ENCODE peak calls at places on chromosomes 2 and 18, in eight cellular contexts. H is neural progenitor cell; E is IMR-90; Q is neuronal stem cell; N is PC-3; I is lower lobe of right lung; A is upper lobe of right lung; K is CD4-positive, alpha-beta memory T cell. V is an unnamed sample.

GRCh38 chr2:165699931-165700330 is 94.1 kb downstream of the GALNT3 start:
- DNase-seq in H (no peak), E (no peak), Q (no peak), N (no peak), I (no peak), A (no peak), K (no peak), V (no peak)

GRCh38 chr2:62774555-62775366 is 69.2 kb downstream of the EHBP1 start:
- DNase-seq in H (peak; percentile 21), E (peak; percentile 63), Q (peak; percentile 21), N (peak; percentile 80), I (no peak), A (no peak), K (peak; percentile 42), V (peak; percentile 50)

GRCh38 chr2:27428978-27429541 is 629 bp downstream of the NRBP1 start:
- DNase-seq in H (peak; percentile 95), E (peak; percentile 82), Q (peak; percentile 79), N (peak; percentile 86), I (peak; percentile 92), A (peak; percentile 94), K (peak; percentile 71), V (no peak)

GRCh38 chr2:230906471-230907230 is 18.4 kb downstream of the GPR55 start:
- DNase-seq in H (no peak), E (no peak), Q (no peak), N (no peak), I (no peak), A (peak; percentile 43), K (no peak), V (no peak)

GRCh38 chr2:26504002-26504401 is 26.1 kb upstream of the OTOF start:
- DNase-seq in H (no peak), E (no peak), Q (no peak), N (no peak), I (no peak), A (no peak), K (no peak), V (no peak)

GRCh38 chr18:48949606-48950535 is 894 bp downstream of the SMAD7 start:
- DNase-seq in H (peak; percentile 81), E (peak; percentile 60), Q (peak; percentile 60), N (peak; percentile 37), I (peak; percentile 72), A (peak; percentile 85), K (peak; percentile 41), V (peak; percentile 50)

GRCh38 chr2:146927080-146927714 is 917.6 kb upstream of the ACVR2A start:
- DNase-seq in H (peak; percentile 84), E (peak; percentile 31), Q (peak; percentile 48), N (peak; percentile 73), I (peak; percentile 43), A (no peak), K (no peak), V (no peak)

GRCh38 chr18:74840492-74841167 is 243.0 kb downstream of the ZNF407 start:
- DNase-seq in H (no peak), E (peak; percentile 82), Q (no peak), N (peak; percentile 81), I (no peak), A (no peak), K (no peak), V (peak; percentile 42)

GRCh38 chr2:161946489-161947107 is 127.4 kb downstream of the DPP4 start:
- DNase-seq in H (peak; percentile 9), E (peak; percentile 28), Q (peak; percentile 12), N (peak; percentile 68), I (no peak), A (no peak), K (peak; percentile 28), V (no peak)

GRCh38 chr2:110727923-110728322 is 4.5 kb upstream of the ACOXL start:
- DNase-seq in H (no peak), E (no peak), Q (no peak), N (peak; percentile 28), I (no peak), A (no peak), K (no peak), V (no peak)

GRCh38 chr18:58838165-58838860 is 26.4 kb upstream of the ZNF532 start:
- DNase-seq in H (no peak), E (no peak), Q (no peak), N (no peak), I (no peak), A (no peak), K (no peak), V (no peak)

GRCh38 chr18:51059969-51060368 is 30.0 kb downstream of the SMAD4 start:
- DNase-seq in H (no peak), E (no peak), Q (no peak), N (no peak), I (no peak), A (no peak), K (no peak), V (no peak)

GRCh38 chr2:127066942-127067341 is 40.0 kb downstream of the BIN1 start:
- DNase-seq in H (no peak), E (peak; percentile 23), Q (no peak), N (no peak), I (no peak), A (no peak), K (no peak), V (no peak)

GRCh38 chr2:127063701-127064590 is 43.0 kb downstream of the BIN1 start:
- DNase-seq in H (no peak), E (no peak), Q (no peak), N (no peak), I (no peak), A (no peak), K (no peak), V (no peak)

GRCh38 chr2:127065932-127066318 is 41.0 kb downstream of the BIN1 start:
- DNase-seq in H (no peak), E (no peak), Q (no peak), N (no peak), I (no peak), A (no peak), K (no peak), V (no peak)

GRCh38 chr2:127065299-127065931 is 41.5 kb downstream of the BIN1 start:
- DNase-seq in H (no peak), E (no peak), Q (no peak), N (no peak), I (no peak), A (no peak), K (no peak), V (no peak)

GRCh38 chr2:127064642-127065250 is 42.2 kb downstream of the BIN1 start:
- DNase-seq in H (peak; percentile 63), E (peak; percentile 97), Q (peak; percentile 52), N (peak; percentile 98), I (peak; percentile 86), A (peak; percentile 86), K (no peak), V (peak; percentile 9)
- H3K36me3 ChIP-seq in H (no peaks in the 10 kb centered on the region), E (peaks cover 35% of the 10 kb centered on the region), Q (peaks cover 9% of the 10 kb centered on the region), N (peaks cover 8% of the 10 kb centered on the region), I (peaks cover 11% of the 10 kb centered on the region), A (no peaks in the 10 kb centered on the region), K (peaks cover 42% of the 10 kb centered on the region), V (peaks cover 56% of the 10 kb centered on the region)

GRCh38 chr2:6065713-6066112 is 373.5 kb downstream of the SOX11 start:
- DNase-seq in H (no peak), E (no peak), Q (no peak), N (no peak), I (no peak), A (no peak), K (no peak), V (no peak)
- H3K9me3 ChIP-seq in H (no peaks in the 10 kb centered on the region), E (no peaks in the 10 kb centered on the region), Q (no peaks in the 10 kb centered on the region), N (peaks cover 8% of the 10 kb centered on the region), I (no peaks in the 10 kb centered on the region), A (no peaks in the 10 kb centered on the region), K (no peaks in the 10 kb centered on the region), V (no peaks in the 10 kb centered on the region)

GRCh38 chr2:65096948-65097347 is 33.0 kb downstream of the RAB1A start:
- DNase-seq in H (no peak), E (peak; percentile 65), Q (no peak), N (no peak), I (no peak), A (no peak), K (no peak), V (no peak)

GRCh38 chr2:65097844-65098243 is 32.1 kb downstream of the RAB1A start:
- DNase-seq in H (no peak), E (no peak), Q (no peak), N (no peak), I (no peak), A (no peak), K (no peak), V (no peak)

GRCh38 chr2:65101071-65101470 is 28.8 kb downstream of the RAB1A start:
- DNase-seq in H (no peak), E (no peak), Q (no peak), N (no peak), I (no peak), A (no peak), K (no peak), V (no peak)

GRCh38 chr2:65103013-65103720 is 26.7 kb downstream of the RAB1A start:
- DNase-seq in H (peak; percentile 14), E (no peak), Q (no peak), N (peak; percentile 4), I (no peak), A (no peak), K (no peak), V (no peak)

GRCh38 chr2:65098741-65099140 is 31.2 kb downstream of the RAB1A start:
- DNase-seq in H (no peak), E (no peak), Q (no peak), N (no peak), I (no peak), A (no peak), K (no peak), V (no peak)
- H3K36me3 ChIP-seq in H (peaks cover 20% of the 10 kb centered on the region), E (peaks cover 39% of the 10 kb centered on the region), Q (peaks cover 7% of the 10 kb centered on the region), N (peaks cover 57% of the 10 kb centered on the region), I (peaks cover 88% of the 10 kb centered on the region), A (peaks cover 95% of the 10 kb centered on the region), K (peaks cover 40% of the 10 kb centered on the region), V (peaks cover 65% of the 10 kb centered on the region)

DNA sequence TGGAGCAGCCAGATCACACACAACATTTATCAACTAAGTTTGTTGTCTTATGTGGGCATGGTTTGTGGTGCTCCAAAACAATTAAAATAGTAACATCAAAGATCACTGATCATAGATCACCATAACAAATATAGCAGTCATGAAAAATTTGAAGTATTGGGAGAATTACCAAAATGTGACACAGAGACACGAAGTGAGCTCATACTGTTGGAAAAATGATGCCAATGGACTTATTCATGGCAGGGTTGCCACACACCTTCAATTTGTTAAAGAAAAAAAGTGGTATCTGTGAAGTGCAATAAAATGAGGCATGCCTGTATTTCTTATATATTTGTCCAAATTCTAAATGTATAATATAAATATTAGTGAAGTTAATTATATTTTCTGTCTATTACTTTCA is 42.9 kb upstream of the CABYR start:
- DNase-seq in H (no peak), E (no peak), Q (no peak), N (no peak), I (no peak), A (no peak), K (no peak), V (no peak)
- H3K9me3 ChIP-seq in H (no peaks in the 10 kb centered on the region), E (peaks cover 8% of the 10 kb centered on the region), Q (peaks cover 9% of the 10 kb centered on the region), N (no peaks in the 10 kb centered on the region), I (peaks cover 12% of the 10 kb centered on the region), A (no peaks in the 10 kb centered on the region), K (no peaks in the 10 kb centered on the region), V (no peaks in the 10 kb centered on the region)

DNA sequence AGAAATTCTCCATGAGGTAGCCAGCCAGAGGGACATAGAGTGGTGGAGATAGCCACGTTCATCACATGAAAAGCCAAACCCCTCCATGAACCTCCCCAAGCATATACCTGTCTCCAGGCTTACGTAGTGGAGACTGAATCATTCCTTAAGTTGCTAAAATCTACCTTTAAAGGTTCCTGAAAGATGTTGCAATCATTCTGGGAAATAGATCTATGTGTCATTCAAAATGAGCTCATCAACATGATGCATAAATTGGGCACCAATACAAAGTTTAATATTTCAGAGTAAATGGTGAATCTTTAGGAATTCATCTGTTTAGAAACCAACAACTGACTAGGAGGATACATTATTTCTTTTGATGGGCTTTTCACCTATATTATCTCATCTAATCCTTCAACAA is 362.6 kb upstream of the ID2 start:
- DNase-seq in H (no peak), E (peak; percentile 25), Q (no peak), N (peak; percentile 85), I (no peak), A (no peak), K (no peak), V (no peak)
- H3K36me3 ChIP-seq in H (no peaks in the 10 kb centered on the region), E (no peaks in the 10 kb centered on the region), Q (no peaks in the 10 kb centered on the region), N (no peaks in the 10 kb centered on the region), I (no peaks in the 10 kb centered on the region), A (no peaks in the 10 kb centered on the region), K (no peaks in the 10 kb centered on the region), V (no peaks in the 10 kb centered on the region)

V was measured in CD4-positive, CD25-positive, alpha-beta regulatory T cell.